ENCODE peak calls at places on chromosomes 12 and 14, in four cellular contexts. S is GM12878, A is K562, V is H1. I is an unnamed sample.

GRCh38 chr14:21924479-21924878 is 250.9 kb upstream of the OR4E1 start:
- DNase-seq in S (peak; percentile 4), A (no peak), V (no peak), I (no peak)

GRCh38 chr14:66249544-66249943 is 236.6 kb upstream of the CCDC196 start:
- DNase-seq in S (no peak), A (no peak), V (no peak), I (no peak)

GRCh38 chr12:117188961-117189724 is 1.1 kb downstream of the FBXO21 start:
- DNase-seq in S (no peak), A (no peak), V (no peak), I (no peak)

GRCh38 chr12:52499836-52500560 is 6.9 kb upstream of the KRT6A start:
- DNase-seq in S (no peak), A (no peak), V (no peak), I (no peak)

GRCh38 chr14:105086833-105087307 is 21.6 kb upstream of the GPR132 start:
- DNase-seq in S (no peak), A (peak; percentile 76), V (peak; percentile 89), I (peak; percentile 24)

GRCh38 chr14:79992799-79993198 is 218.5 kb downstream of the DIO2 start:
- DNase-seq in S (no peak), A (no peak), V (no peak), I (no peak)

GRCh38 chr14:103141117-103141796 is 18.0 kb downstream of the TNFAIP2 start:
- DNase-seq in S (no peak), A (peak; percentile 69), V (peak; percentile 89), I (peak; percentile 73)

GRCh38 chr12:109488051-109488665 is 10.7 kb downstream of the UBE3B start:
- DNase-seq in S (no peak), A (no peak), V (no peak), I (no peak)

GRCh38 chr12:70270108-70270507 is 26.9 kb downstream of the CNOT2 start:
- DNase-seq in S (no peak), A (no peak), V (no peak), I (no peak)

GRCh38 chr12:66279127-66279712 is 23.1 kb upstream of the HELB start:
- DNase-seq in S (no peak), A (peak; percentile 15), V (no peak), I (peak; percentile 33)

GRCh38 chr14:106442857-106443256 is 916.5 kb downstream of the TMEM121 start:
- DNase-seq in S (no peak), A (no peak), V (no peak), I (no peak)

GRCh38 chr12:109732321-109733305 is 19.0 kb downstream of the FAM222A start:
- DNase-seq in S (no peak), A (no peak), V (peak; percentile 40), I (no peak)

GRCh38 chr14:104115691-104116543 is 22.5 kb upstream of the KIF26A start:
- DNase-seq in S (no peak), A (no peak), V (peak; percentile 51), I (no peak)

GRCh38 chr14:96156804-96157760 is 47.6 kb upstream of the BDKRB2 start:
- DNase-seq in S (no peak), A (no peak), V (no peak), I (no peak)

GRCh38 chr12:113407931-113408585 is 4.4 kb upstream of the SDS start:
- DNase-seq in S (no peak), A (no peak), V (no peak), I (no peak)

GRCh38 chr14:51210594-51210993 is 29.5 kb upstream of the TMX1 start:
- DNase-seq in S (no peak), A (no peak), V (no peak), I (no peak)

GRCh38 chr14:79856357-79856756 is 354.9 kb downstream of the DIO2 start:
- DNase-seq in S (no peak), A (no peak), V (no peak), I (no peak)

GRCh38 chr12:6341439-6342139 is at the start of gene TNFRSF1A:
- DNase-seq in S (no peak), A (peak; percentile 61), V (no peak), I (no peak)

GRCh38 chr14:54309615-54310014 is 87.2 kb upstream of the CDKN3 start:
- DNase-seq in S (no peak), A (no peak), V (no peak), I (no peak)

GRCh38 chr14:106276326-106277267 is 750.2 kb downstream of the TMEM121 start:
- DNase-seq in S (no peak), A (no peak), V (no peak), I (no peak)

GRCh38 chr14:61493239-61493638 is 171.9 kb downstream of the PRKCH start:
- DNase-seq in S (no peak), A (no peak), V (no peak), I (no peak)

GRCh38 chr12:49807991-49808580 is 20.1 kb downstream of the NCKAP5L start:
- DNase-seq in S (no peak), A (no peak), V (no peak), I (no peak)

GRCh38 chr12:38823743-38824142 is 81.6 kb downstream of the CPNE8 start:
- DNase-seq in S (no peak), A (no peak), V (no peak), I (no peak)

GRCh38 chr12:109288571-109288970 is 20.5 kb downstream of the FOXN4 start:
- DNase-seq in S (no peak), A (no peak), V (no peak), I (peak; percentile 21)

GRCh38 chr12:93804392-93805179 is 127.4 kb downstream of the CRADD start:
- DNase-seq in S (no peak), A (no peak), V (no peak), I (no peak)

GRCh38 chr14:99213603-99214002 is 58.4 kb downstream of the BCL11B start:
- DNase-seq in S (no peak), A (no peak), V (no peak), I (no peak)

GRCh38 chr14:95488376-95489162 is 27.9 kb downstream of the SYNE3 start:
- DNase-seq in S (no peak), A (no peak), V (no peak), I (no peak)

DNA sequence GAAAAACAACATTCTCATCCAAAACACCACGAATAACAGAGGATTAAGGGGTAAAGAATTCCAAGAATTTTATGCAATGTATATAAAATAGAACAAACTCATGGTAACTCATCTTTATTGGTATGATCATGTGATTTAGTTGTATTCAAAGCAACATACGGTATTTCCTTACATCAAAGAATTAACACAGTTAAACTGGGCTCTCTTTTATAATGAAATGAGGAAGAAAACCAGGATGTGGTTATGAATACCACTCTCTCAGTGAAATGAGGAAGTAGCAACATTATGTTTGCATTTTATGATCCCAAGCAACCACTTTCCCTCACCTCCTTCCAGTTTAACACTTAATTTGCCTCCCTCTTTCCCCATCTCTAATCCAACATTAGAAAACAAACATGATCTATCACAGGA is 22.9 kb downstream of the SPTLC2 start:
- DNase-seq in S (peak; percentile 52), A (no peak), V (no peak), I (no peak)
- TF ChIP-seq ATF3 in S (no peak), A (no peak), V (no peak), I (no peak)

GRCh38 chr14:101113835-101114725 is 210.6 kb upstream of the RTL1 start:
- DNase-seq in S (no peak), A (no peak), V (peak; percentile 33), I (no peak)
- TF ChIP-seq EGR1 in S (no peak), A (no peak), V (no peak), I (no peak)

DNA sequence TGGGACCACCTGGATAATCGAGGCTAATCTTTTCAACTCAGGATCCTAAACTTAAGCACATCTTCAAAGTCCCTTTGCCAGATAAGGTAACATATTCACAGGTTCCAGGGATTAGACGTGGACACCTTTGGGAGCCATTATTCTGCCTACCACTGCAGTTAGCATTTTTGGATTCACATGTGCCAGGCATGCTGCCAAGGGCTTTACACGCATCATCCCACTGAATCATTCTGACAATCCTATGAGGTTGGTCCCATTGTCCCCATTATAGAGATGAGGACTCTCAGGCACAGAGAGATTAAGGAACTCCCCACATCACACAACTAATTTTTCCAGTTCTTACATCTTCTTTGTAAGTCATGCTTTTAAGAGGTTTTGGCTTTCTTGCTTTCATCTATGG is 34.5 kb downstream of the RTN1 start:
- DNase-seq in S (no peak), A (no peak), V (no peak), I (no peak)
- TF ChIP-seq ATF3 in S (no peak), A (no peak), V (no peak), I (no peak)

DNA sequence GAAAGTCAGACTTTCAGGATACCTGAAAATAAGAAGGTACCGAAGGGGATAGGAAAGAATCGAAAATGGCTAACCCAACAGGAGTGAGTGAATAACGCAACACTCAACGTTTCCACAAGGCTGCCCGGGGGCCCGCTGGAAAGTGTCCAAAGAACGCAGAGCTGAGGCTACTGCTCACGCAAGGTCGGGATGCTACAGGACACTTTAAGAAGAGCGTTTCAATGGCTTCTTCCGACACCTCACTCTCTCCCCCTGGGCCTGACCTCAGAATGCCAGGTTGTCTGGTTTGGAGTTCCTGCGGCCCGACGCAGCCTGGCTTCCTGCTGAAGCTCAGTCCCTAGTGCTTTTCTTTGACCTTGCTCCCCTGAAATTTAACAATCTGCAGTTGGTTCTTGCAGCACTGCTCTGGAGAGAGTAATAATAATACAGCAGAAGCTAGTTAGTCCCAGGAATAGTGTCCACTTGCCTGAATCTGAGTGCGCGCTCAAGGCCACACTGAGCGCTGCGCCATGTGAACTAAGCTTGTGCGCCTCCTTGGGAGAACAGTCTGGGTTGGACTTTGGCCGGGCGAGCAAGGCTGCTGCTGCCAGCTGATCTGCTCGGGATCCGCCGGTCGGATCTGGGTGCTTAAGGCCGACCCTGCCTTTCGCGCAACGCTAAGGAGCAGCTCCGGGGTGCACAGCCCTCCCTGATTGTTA is 2.0 kb upstream of the ALX1 start:
- DNase-seq in S (no peak), A (no peak), V (no peak), I (no peak)
- TF ChIP-seq EGR1 in S (no peak), A (no peak), V (no peak), I (no peak)

GRCh38 chr12:20436367-20436766 is 68.0 kb downstream of the PDE3A start:
- DNase-seq in S (no peak), A (no peak), V (no peak), I (no peak)
- TF ChIP-seq ATF3 in S (no peak), A (no peak), V (no peak), I (no peak)

DNA sequence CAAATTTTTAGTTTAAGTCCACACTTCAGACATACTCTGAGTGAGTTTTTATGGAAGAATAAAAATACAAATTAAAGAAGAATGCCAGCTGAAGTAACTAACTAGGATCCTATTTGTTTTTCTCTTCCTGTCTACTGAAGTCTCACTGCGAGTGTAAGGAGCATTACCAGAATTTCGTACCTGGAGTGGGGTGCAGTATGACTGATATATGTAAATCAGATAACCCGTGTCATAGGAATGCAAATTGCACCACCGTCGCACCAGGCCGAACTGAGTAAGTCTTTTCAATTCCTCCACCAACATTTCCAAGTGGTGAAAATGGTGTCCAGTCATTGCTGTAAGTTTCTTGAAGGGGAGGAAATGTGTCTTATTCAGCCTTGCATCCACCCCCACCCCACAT is 52.9 kb downstream of the STAB2 start:
- DNase-seq in S (no peak), A (no peak), V (no peak), I (no peak)
- TF ChIP-seq EGR1 in S (no peak), A (no peak), V (no peak), I (no peak)

DNA sequence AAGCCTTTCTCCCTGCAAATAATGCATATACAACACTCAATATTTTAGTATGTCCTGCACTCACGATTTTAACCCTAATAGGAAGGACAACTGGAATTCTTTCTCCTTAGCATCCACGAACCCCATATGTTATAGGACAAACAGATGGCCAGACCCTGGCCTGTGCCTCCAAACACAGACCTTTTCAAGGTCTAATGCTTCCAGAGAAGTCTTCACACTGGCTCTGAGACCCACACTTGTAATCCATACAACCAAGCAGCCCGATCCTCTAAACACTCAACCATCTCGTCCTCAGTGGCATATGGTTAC is 569 bp downstream of the SLC2A3 start:
- DNase-seq in S (no peak), A (no peak), V (no peak), I (no peak)
- TF ChIP-seq ATF3 in S (no peak), A (no peak), V (no peak), I (no peak)